ENCODE peak calls at places on chromosomes 2 and 18, in seven cellular contexts. Y is T-helper 1 cell; L is PC-9; X is iPS-NIHi11; R is NAMALWA; C is ascending aorta; H is stimulated activated CD4-positive, alpha-beta T cell treated with anti-CD3 and anti-CD28 coated beads, TNF-alpha, amount 100 ng/mL, for 24 hours. Z is an unnamed sample.

GRCh38 chr18:73768043-73768442 is 379.6 kb downstream of the FBXO15 start:
- DNase-seq in X (no peak), H (no peak), C (no peak), L (no peak), R (no peak), Y (no peak), Z (no peak)

GRCh38 chr2:119490653-119491195 is 33.6 kb downstream of the SCTR start:
- DNase-seq in Y (no peak), X (no peak), H (no peak), R (no peak), L (no peak), C (no peak), Z (no peak)

GRCh38 chr2:211454684-211455083 is 898.3 kb downstream of the CPS1 start:
- DNase-seq in X (no peak), R (no peak), Y (no peak), L (no peak), H (no peak), C (no peak), Z (no peak)

GRCh38 chr2:111100087-111100764 is 20.5 kb upstream of the BCL2L11 start:
- DNase-seq in H (no peak), Y (no peak), R (no peak), L (no peak), X (no peak), C (no peak), Z (no peak)

GRCh38 chr2:240323601-240324291 is 111.7 kb upstream of the GPC1 start:
- DNase-seq in Y (no peak), L (no peak), R (no peak), C (no peak), X (no peak), H (no peak), Z (no peak)

GRCh38 chr2:160379399-160379798 is 114.2 kb downstream of the RBMS1 start:
- DNase-seq in X (no peak), H (no peak), C (no peak), L (no peak), R (no peak), Y (no peak), Z (no peak)

GRCh38 chr2:240642061-240642805 is 17.0 kb downstream of the GPR35 start:
- DNase-seq in C (no peak), X (peak), H (no peak), L (no peak), R (no peak), Y (no peak), Z (no peak)

GRCh38 chr2:232576995-232577394 is 26.5 kb downstream of the EIF4E2 start:
- DNase-seq in H (no peak), L (no peak), X (no peak), Y (no peak), C (no peak), R (no peak), Z (no peak)

GRCh38 chr2:235496239-235496621 is 2.4 kb downstream of the AGAP1 start:
- DNase-seq in Y (no peak), C (no peak), R (no peak), X (no peak), H (no peak), L (peak), Z (no peak)

GRCh38 chr2:100983684-100984310 is 18.3 kb upstream of the RPL31 start:
- DNase-seq in H (no peak), X (no peak), R (no peak), C (no peak), L (no peak), Y (no peak), Z (no peak)

GRCh38 chr18:3688682-3689081 is 238.7 kb downstream of the TGIF1 start:
- DNase-seq in C (no peak), X (peak), H (no peak), Y (no peak), R (no peak), L (no peak), Z (no peak)

GRCh38 chr2:156379069-156379468 is 46.5 kb upstream of the NR4A2 start:
- DNase-seq in C (no peak), R (no peak), L (no peak), Y (no peak), X (no peak), H (no peak), Z (no peak)

GRCh38 chr2:235595420-235596010 is 101.7 kb downstream of the AGAP1 start:
- DNase-seq in L (peak), R (peak), Y (no peak), X (peak), H (no peak), C (no peak), Z (no peak)

GRCh38 chr2:44639399-44639798 is 277.7 kb downstream of the CAMKMT start:
- DNase-seq in X (no peak), L (no peak), R (no peak), H (no peak), Y (no peak), C (no peak), Z (no peak)

GRCh38 chr2:216319771-216320170 is 52.5 kb downstream of the MARCHF4 start:
- DNase-seq in L (no peak), Y (no peak), X (peak), C (no peak), H (no peak), R (no peak), Z (no peak)

GRCh38 chr2:102258386-102259074 is 52.8 kb upstream of the IL1RL1 start:
- DNase-seq in R (no peak), X (no peak), Y (no peak), H (no peak), L (peak), C (no peak), Z (no peak)

GRCh38 chr2:76930076-76930734 is 592.0 kb downstream of the LRRTM4 start:
- DNase-seq in L (no peak), Y (no peak), X (no peak), C (no peak), H (no peak), R (no peak), Z (no peak)

GRCh38 chr2:240831594-240832204 is 11.7 kb upstream of the KIF1A start:
- DNase-seq in Y (no peak), L (no peak), R (no peak), C (no peak), H (no peak), X (peak), Z (no peak)

GRCh38 chr18:28002841-28003240 is 174.1 kb downstream of the CDH2 start:
- DNase-seq in H (no peak), R (no peak), C (no peak), X (no peak), Y (no peak), L (no peak), Z (no peak)

GRCh38 chr2:219530048-219530963 is 13.3 kb downstream of the CHPF start:
- DNase-seq in L (peak), R (peak), X (peak), H (peak), Y (peak), C (no peak), Z (peak)

GRCh38 chr18:36718705-36719328 is 110.0 kb downstream of the TPGS2 start:
- DNase-seq in R (no peak), X (no peak), H (no peak), Y (no peak), L (no peak), C (no peak), Z (no peak)

GRCh38 chr2:113818382-113818951 is 62.0 kb upstream of the SLC35F5 start:
- DNase-seq in Y (no peak), R (no peak), X (peak), C (no peak), L (peak), H (no peak), Z (no peak)

GRCh38 chr2:197161738-197162137 is 148.8 kb downstream of the ANKRD44 start:
- DNase-seq in C (no peak), Y (no peak), H (no peak), X (no peak), L (no peak), R (no peak), Z (no peak)

GRCh38 chr2:15666776-15667578 is 75.3 kb downstream of the DDX1 start:
- DNase-seq in R (no peak), C (no peak), L (no peak), X (no peak), H (no peak), Y (no peak), Z (no peak)

GRCh38 chr18:79944746-79945117 is 6.7 kb downstream of the SLC66A2 start:
- DNase-seq in H (no peak), Y (no peak), C (no peak), L (no peak), R (no peak), X (no peak), Z (no peak)

GRCh38 chr2:107384426-107384825 is 442.3 kb upstream of the RGPD4 start:
- DNase-seq in H (no peak), L (no peak), Y (no peak), X (no peak), R (no peak), C (no peak), Z (no peak)

GRCh38 chr2:230798769-230799399 is 65.9 kb upstream of the ITM2C start:
- DNase-seq in C (no peak), Y (peak), X (peak), H (peak), L (no peak), R (peak), Z (no peak)

GRCh38 chr2:202069189-202070050 is 3.6 kb upstream of the KIAA2012 start:
- DNase-seq in Y (no peak), C (no peak), X (no peak), R (no peak), H (no peak), L (no peak), Z (no peak)

GRCh38 chr2:224160917-224161316 is 121.8 kb upstream of the SERPINE2 start:
- DNase-seq in X (no peak), H (no peak), C (no peak), L (no peak), Y (no peak), R (no peak), Z (no peak)

GRCh38 chr18:58527116-58528010 is 101.5 kb downstream of the ALPK2 start:
- DNase-seq in L (no peak), X (no peak), Y (no peak), R (no peak), C (no peak), H (no peak), Z (no peak)

GRCh38 chr2:128298846-128299507 is 19.7 kb downstream of the HS6ST1 start:
- DNase-seq in X (no peak), C (no peak), Y (no peak), H (no peak), L (no peak), R (no peak), Z (no peak)

GRCh38 chr2:186739739-186740138 is 45.9 kb downstream of the FAM171B start:
- DNase-seq in H (no peak), C (no peak), Y (no peak), X (no peak), L (no peak), R (no peak), Z (no peak)

GRCh38 chr2:112685167-112685884 is 35.5 kb upstream of the NT5DC4 start:
- DNase-seq in Y (no peak), X (no peak), L (no peak), R (peak), C (no peak), H (no peak), Z (no peak)

GRCh38 chr2:222604749-222605515 is 51.0 kb downstream of the FARSB start:
- DNase-seq in R (no peak), Y (no peak), C (no peak), H (no peak), L (no peak), X (no peak), Z (no peak)

GRCh38 chr18:2303517-2304238 is 267.6 kb downstream of the METTL4 start:
- DNase-seq in R (no peak), X (no peak), Y (no peak), H (no peak), L (peak), C (no peak), Z (no peak)

GRCh38 chr18:7566587-7567486 is at the start of gene PTPRM:
- DNase-seq in R (no peak), X (peak), Y (peak), C (peak), L (peak), H (no peak), Z (no peak)

GRCh38 chr2:7706791-7707190 is 789.6 kb downstream of the RNF144A start:
- DNase-seq in Y (no peak), L (no peak), X (no peak), R (no peak), H (no peak), C (no peak), Z (no peak)

GRCh38 chr2:41941831-41942230 is 106.0 kb upstream of the PKDCC start:
- DNase-seq in C (no peak), L (no peak), H (no peak), Y (no peak), X (no peak), R (no peak), Z (no peak)

GRCh38 chr2:150403457-150403856 is 84.0 kb downstream of the RND3 start:
- DNase-seq in H (no peak), Y (no peak), C (no peak), L (no peak), R (no peak), X (no peak), Z (no peak)

GRCh38 chr2:74724496-74724895 is 70.4 kb downstream of the SEMA4F start:
- DNase-seq in L (no peak), X (no peak), H (no peak), C (no peak), R (no peak), Y (no peak), Z (no peak)